ENCODE peak calls at places on chromosomes 1 and 21, in six cellular contexts. One of them, this sample, is unnamed.

GRCh38 chr1:94805912-94806311 is 14.2 kb upstream of the SLC44A3 start:
- DNase-seq in heart left ventricle: peak
- DNase-seq in lung: peak
- DNase-seq in WERI-Rb-1: peak
- DNase-seq in thoracic aorta: no peak
- DNase-seq in SK-N-SH: peak
- DNase-seq in this sample: peak

GRCh38 chr1:106676021-106676420 is 380.5 kb upstream of the PRMT6 start:
- DNase-seq in WERI-Rb-1: no peak
- DNase-seq in thoracic aorta: no peak
- DNase-seq in lung: no peak
- DNase-seq in SK-N-SH: no peak
- DNase-seq in heart left ventricle: no peak
- DNase-seq in this sample: peak

GRCh38 chr1:156816561-156817328 is at the start of gene SH2D2A:
- DNase-seq in heart left ventricle: peak
- DNase-seq in lung: peak
- DNase-seq in thoracic aorta: no peak
- DNase-seq in SK-N-SH: no peak
- DNase-seq in WERI-Rb-1: peak
- DNase-seq in this sample: peak

GRCh38 chr1:211606914-211607751 is 28.2 kb upstream of the SLC30A1 start:
- DNase-seq in heart left ventricle: peak
- DNase-seq in WERI-Rb-1: no peak
- DNase-seq in lung: peak
- DNase-seq in thoracic aorta: no peak
- DNase-seq in SK-N-SH: no peak
- DNase-seq in this sample: no peak

GRCh38 chr1:186139115-186139514 is 235.9 kb downstream of the TPR start:
- DNase-seq in heart left ventricle: no peak
- DNase-seq in SK-N-SH: no peak
- DNase-seq in lung: no peak
- DNase-seq in thoracic aorta: no peak
- DNase-seq in WERI-Rb-1: no peak
- DNase-seq in this sample: no peak

GRCh38 chr1:48823161-48823560 is 46.5 kb upstream of the BEND5 start:
- DNase-seq in heart left ventricle: peak
- DNase-seq in thoracic aorta: no peak
- DNase-seq in lung: peak
- DNase-seq in WERI-Rb-1: no peak
- DNase-seq in SK-N-SH: no peak
- DNase-seq in this sample: no peak

GRCh38 chr1:53982034-53982761 is 35.8 kb downstream of the LDLRAD1 start:
- DNase-seq in thoracic aorta: no peak
- DNase-seq in lung: no peak
- DNase-seq in heart left ventricle: no peak
- DNase-seq in SK-N-SH: peak
- DNase-seq in WERI-Rb-1: peak
- DNase-seq in this sample: peak

GRCh38 chr1:113444857-113445256 is 54.5 kb downstream of the MAGI3 start:
- DNase-seq in lung: no peak
- DNase-seq in heart left ventricle: no peak
- DNase-seq in thoracic aorta: no peak
- DNase-seq in SK-N-SH: no peak
- DNase-seq in WERI-Rb-1: no peak
- DNase-seq in this sample: no peak

GRCh38 chr1:156502749-156503671 is 2.4 kb upstream of the MEF2D start:
- DNase-seq in WERI-Rb-1: no peak
- DNase-seq in thoracic aorta: peak
- DNase-seq in lung: peak
- DNase-seq in SK-N-SH: no peak
- DNase-seq in heart left ventricle: peak
- DNase-seq in this sample: peak

GRCh38 chr1:207007352-207008033 is 25.1 kb downstream of the C1orf116 start:
- DNase-seq in heart left ventricle: no peak
- DNase-seq in WERI-Rb-1: no peak
- DNase-seq in SK-N-SH: no peak
- DNase-seq in thoracic aorta: no peak
- DNase-seq in lung: peak
- DNase-seq in this sample: peak

GRCh38 chr1:160711528-160712311 is at the start of gene CD48:
- DNase-seq in lung: no peak
- DNase-seq in WERI-Rb-1: no peak
- DNase-seq in SK-N-SH: no peak
- DNase-seq in heart left ventricle: no peak
- DNase-seq in thoracic aorta: no peak
- DNase-seq in this sample: no peak

GRCh38 chr1:4657244-4657789 is 2.9 kb downstream of the AJAP1 start:
- DNase-seq in thoracic aorta: no peak
- DNase-seq in heart left ventricle: no peak
- DNase-seq in SK-N-SH: no peak
- DNase-seq in WERI-Rb-1: no peak
- DNase-seq in lung: no peak
- DNase-seq in this sample: no peak

GRCh38 chr1:197140123-197140522 is 6.3 kb downstream of the ASPM start:
- DNase-seq in WERI-Rb-1: no peak
- DNase-seq in thoracic aorta: no peak
- DNase-seq in lung: no peak
- DNase-seq in heart left ventricle: no peak
- DNase-seq in SK-N-SH: no peak
- DNase-seq in this sample: peak

GRCh38 chr1:167103236-167103894 is 9.5 kb downstream of the STYXL2 start:
- DNase-seq in SK-N-SH: no peak
- DNase-seq in thoracic aorta: no peak
- DNase-seq in heart left ventricle: no peak
- DNase-seq in lung: no peak
- DNase-seq in WERI-Rb-1: no peak
- DNase-seq in this sample: peak

GRCh38 chr1:183135336-183135735 is 50.7 kb upstream of the LAMC2 start:
- DNase-seq in lung: no peak
- DNase-seq in SK-N-SH: no peak
- DNase-seq in thoracic aorta: no peak
- DNase-seq in WERI-Rb-1: no peak
- DNase-seq in heart left ventricle: no peak
- DNase-seq in this sample: no peak

GRCh38 chr1:204304067-204304466 is 55.7 kb downstream of the PLEKHA6 start:
- DNase-seq in lung: no peak
- DNase-seq in heart left ventricle: no peak
- DNase-seq in WERI-Rb-1: no peak
- DNase-seq in thoracic aorta: no peak
- DNase-seq in SK-N-SH: no peak
- DNase-seq in this sample: no peak

GRCh38 chr1:93681549-93682412 is at the start of gene BCAR3:
- DNase-seq in lung: peak
- DNase-seq in WERI-Rb-1: peak
- DNase-seq in heart left ventricle: peak
- DNase-seq in SK-N-SH: peak
- DNase-seq in thoracic aorta: no peak
- DNase-seq in this sample: peak

GRCh38 chr21:45330075-45330781 is 42.5 kb upstream of the POFUT2 start:
- DNase-seq in heart left ventricle: no peak
- DNase-seq in thoracic aorta: no peak
- DNase-seq in WERI-Rb-1: no peak
- DNase-seq in lung: peak
- DNase-seq in SK-N-SH: no peak
- DNase-seq in this sample: peak

GRCh38 chr1:187051618-187052232 is 223.0 kb downstream of the PLA2G4A start:
- DNase-seq in lung: no peak
- DNase-seq in thoracic aorta: no peak
- DNase-seq in SK-N-SH: peak
- DNase-seq in WERI-Rb-1: peak
- DNase-seq in heart left ventricle: no peak
- DNase-seq in this sample: peak

GRCh38 chr1:36831171-36831810 is 203.0 kb downstream of the GRIK3 start:
- DNase-seq in WERI-Rb-1: no peak
- DNase-seq in SK-N-SH: no peak
- DNase-seq in heart left ventricle: no peak
- DNase-seq in lung: no peak
- DNase-seq in thoracic aorta: no peak
- DNase-seq in this sample: no peak

GRCh38 chr1:47590523-47591225 is 152.8 kb downstream of the FOXD2 start:
- DNase-seq in lung: peak
- DNase-seq in WERI-Rb-1: no peak
- DNase-seq in thoracic aorta: no peak
- DNase-seq in heart left ventricle: peak
- DNase-seq in SK-N-SH: no peak
- DNase-seq in this sample: no peak

GRCh38 chr1:32266926-32267645 is 16.0 kb downstream of the LCK start:
- DNase-seq in lung: no peak
- DNase-seq in heart left ventricle: no peak
- DNase-seq in thoracic aorta: no peak
- DNase-seq in SK-N-SH: no peak
- DNase-seq in WERI-Rb-1: no peak
- DNase-seq in this sample: no peak

GRCh38 chr1:29171089-29171488 is 10.6 kb downstream of the SRSF4 start:
- DNase-seq in heart left ventricle: no peak
- DNase-seq in thoracic aorta: no peak
- DNase-seq in SK-N-SH: no peak
- DNase-seq in WERI-Rb-1: no peak
- DNase-seq in lung: no peak
- DNase-seq in this sample: no peak

GRCh38 chr1:168320805-168321577 is 40.3 kb downstream of the TBX19 start:
- DNase-seq in lung: no peak
- DNase-seq in SK-N-SH: no peak
- DNase-seq in heart left ventricle: no peak
- DNase-seq in WERI-Rb-1: no peak
- DNase-seq in thoracic aorta: peak
- DNase-seq in this sample: peak
- H3K4me3 ChIP-seq in lung: no peak
- H3K4me3 ChIP-seq in SK-N-SH: no peak
- H3K4me3 ChIP-seq in heart left ventricle: no peak
- H3K4me3 ChIP-seq in WERI-Rb-1: no peak
- H3K4me3 ChIP-seq in thoracic aorta: no peak
- H3K4me3 ChIP-seq in this sample: no peak

DNA sequence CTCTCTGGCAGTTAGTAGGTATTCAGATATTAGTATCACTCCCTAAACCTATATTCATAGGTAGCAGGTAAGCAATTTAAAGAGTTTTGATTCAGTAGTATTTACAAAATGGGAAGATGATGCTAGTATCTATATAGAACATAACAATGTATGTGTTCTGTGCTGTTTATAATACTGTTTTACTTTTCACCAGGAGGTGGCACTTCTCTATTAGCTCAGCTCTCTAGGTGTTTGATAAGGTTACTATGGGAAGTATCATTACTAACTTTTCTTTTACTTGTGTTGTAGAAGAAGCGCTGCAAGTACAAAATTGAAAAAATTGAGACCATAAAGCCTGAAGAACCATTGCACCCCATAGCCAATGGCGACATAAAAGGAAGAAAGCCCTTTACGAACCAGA is 49.4 kb upstream of the FASLG start:
- DNase-seq in SK-N-SH: no peak
- DNase-seq in thoracic aorta: no peak
- DNase-seq in heart left ventricle: no peak
- DNase-seq in WERI-Rb-1: no peak
- DNase-seq in lung: no peak
- DNase-seq in this sample: peak
- TF ChIP-seq CTCF in SK-N-SH: peak
- TF ChIP-seq CTCF in thoracic aorta: no peak
- TF ChIP-seq CTCF in heart left ventricle: peak
- TF ChIP-seq CTCF in WERI-Rb-1: peak
- TF ChIP-seq CTCF in lung: peak
- TF ChIP-seq CTCF in this sample: peak

GRCh38 chr1:72280714-72281113 is 1.6 kb downstream of the NEGR1 start:
- DNase-seq in lung: no peak
- DNase-seq in SK-N-SH: no peak
- DNase-seq in heart left ventricle: no peak
- DNase-seq in thoracic aorta: no peak
- DNase-seq in WERI-Rb-1: no peak
- DNase-seq in this sample: no peak
- H3K4me3 ChIP-seq in lung: no peak
- H3K4me3 ChIP-seq in SK-N-SH: no peak
- H3K4me3 ChIP-seq in heart left ventricle: peak
- H3K4me3 ChIP-seq in thoracic aorta: peak
- H3K4me3 ChIP-seq in WERI-Rb-1: no peak
- H3K4me3 ChIP-seq in this sample: no peak

DNA sequence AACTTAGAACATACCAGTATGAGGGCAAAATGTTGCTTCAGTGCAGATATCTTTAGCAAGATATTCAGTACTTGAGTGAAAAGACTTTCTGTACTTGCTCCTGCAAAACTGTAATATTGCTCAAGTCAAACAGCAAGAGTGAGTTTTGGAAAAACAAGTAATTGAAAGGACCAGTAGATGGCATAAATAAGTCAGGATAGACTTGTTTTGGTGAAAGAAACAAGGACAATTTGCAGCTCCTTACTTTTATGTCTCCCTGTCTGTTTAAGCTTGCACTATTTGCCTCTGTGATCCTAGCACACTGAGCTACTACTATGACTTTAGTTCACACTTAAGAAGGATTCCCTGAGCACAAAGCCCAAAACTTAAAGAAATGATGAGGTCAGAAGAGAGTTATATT is 39.1 kb downstream of the IFI44 start:
- DNase-seq in WERI-Rb-1: no peak
- DNase-seq in thoracic aorta: no peak
- DNase-seq in SK-N-SH: peak
- DNase-seq in lung: no peak
- DNase-seq in heart left ventricle: no peak
- DNase-seq in this sample: peak
- TF ChIP-seq CTCF in WERI-Rb-1: no peak
- TF ChIP-seq CTCF in thoracic aorta: no peak
- TF ChIP-seq CTCF in SK-N-SH: peak
- TF ChIP-seq CTCF in lung: no peak
- TF ChIP-seq CTCF in heart left ventricle: no peak
- TF ChIP-seq CTCF in this sample: peak

This sample was measured in epithelial cell of esophagus.